ENCODE peak calls at places on chromosomes 3 and 15, in eight cellular contexts. U is transverse colon, H is HepG2, E is tibial nerve, X is A549, J is GM12878, C is suprapubic skin, I is upper lobe of left lung. G is an unnamed sample.

GRCh38 chr3:19202303-19202702 is 54.0 kb downstream of the KCNH8 start:
- DNase-seq in U (no peak), H (no peak), E (no peak), X (no peak), J (no peak), C (no peak), I (no peak), G (no peak)

GRCh38 chr15:101689901-101690300 is 34.4 kb downstream of the TARS3 start:
- DNase-seq in U (no peak), H (no peak), E (no peak), X (no peak), J (no peak), C (no peak), I (no peak), G (no peak)

GRCh38 chr3:117035785-117036184 is 326.2 kb downstream of the TUSC7 start:
- DNase-seq in U (peak), H (no peak), E (no peak), X (no peak), J (no peak), C (no peak), I (peak), G (peak)

GRCh38 chr3:49664300-49664699 is 9.9 kb upstream of the APEH start:
- DNase-seq in U (no peak), H (no peak), E (no peak), X (no peak), J (no peak), C (no peak), I (no peak), G (no peak)

GRCh38 chr3:185330644-185331043 is 32.3 kb upstream of the MAP3K13 start:
- DNase-seq in U (no peak), H (no peak), E (no peak), X (no peak), J (no peak), C (no peak), I (no peak), G (no peak)

GRCh38 chr3:53158700-53159414 is 2.2 kb upstream of the PRKCD start:
- DNase-seq in U (no peak), H (no peak), E (no peak), X (no peak), J (no peak), C (no peak), I (no peak), G (no peak)

GRCh38 chr3:66502981-66503380 is 2.2 kb upstream of the LRIG1 start:
- DNase-seq in U (no peak), H (no peak), E (no peak), X (no peak), J (no peak), C (no peak), I (no peak), G (no peak)

GRCh38 chr3:179265875-179266274 is 15.0 kb upstream of the KCNMB3 start:
- DNase-seq in U (no peak), H (no peak), E (no peak), X (no peak), J (no peak), C (no peak), I (no peak), G (no peak)

GRCh38 chr3:105700575-105700974 is 168.2 kb downstream of the CBLB start:
- DNase-seq in U (no peak), H (no peak), E (no peak), X (no peak), J (no peak), C (no peak), I (no peak), G (no peak)

GRCh38 chr3:30393079-30393478 is 213.3 kb upstream of the TGFBR2 start:
- DNase-seq in U (no peak), H (no peak), E (no peak), X (no peak), J (no peak), C (no peak), I (peak), G (no peak)

GRCh38 chr3:112647122-112647521 is 6.2 kb upstream of the CCDC80 start:
- DNase-seq in U (no peak), H (peak), E (no peak), X (peak), J (no peak), C (no peak), I (no peak), G (no peak)

GRCh38 chr3:59364471-59364870 is 314.6 kb upstream of the CFAP20DC start:
- DNase-seq in U (no peak), H (no peak), E (no peak), X (no peak), J (no peak), C (no peak), I (no peak), G (no peak)

GRCh38 chr15:96351801-96352593 is 21.5 kb downstream of the NR2F2 start:
- DNase-seq in U (no peak), H (no peak), E (no peak), X (no peak), J (no peak), C (no peak), I (no peak), G (no peak)

GRCh38 chr15:89441295-89441762 is 55.1 kb downstream of the RHCG start:
- DNase-seq in U (peak), H (no peak), E (no peak), X (no peak), J (peak), C (no peak), I (no peak), G (peak)

GRCh38 chr15:78878356-78878755 is 5.7 kb downstream of the MORF4L1 start:
- DNase-seq in U (no peak), H (no peak), E (no peak), X (no peak), J (no peak), C (no peak), I (no peak), G (no peak)

GRCh38 chr3:184591789-184592188 is 30.2 kb downstream of the EPHB3 start:
- DNase-seq in U (no peak), H (no peak), E (no peak), X (no peak), J (no peak), C (no peak), I (no peak), G (no peak)

GRCh38 chr15:66879511-66879910 is 177.5 kb downstream of the SMAD6 start:
- DNase-seq in U (no peak), H (no peak), E (no peak), X (no peak), J (no peak), C (no peak), I (no peak), G (no peak)

GRCh38 chr3:112814256-112814655 is 32.4 kb downstream of the CD200R1L start:
- DNase-seq in U (no peak), H (peak), E (no peak), X (peak), J (no peak), C (no peak), I (no peak), G (no peak)

GRCh38 chr3:135987647-135988046 is 22.1 kb downstream of the PPP2R3A start:
- DNase-seq in U (no peak), H (no peak), E (no peak), X (no peak), J (no peak), C (no peak), I (no peak), G (no peak)

GRCh38 chr3:176513604-176514003 is 683.7 kb downstream of the TBL1XR1 start:
- DNase-seq in U (no peak), H (no peak), E (no peak), X (no peak), J (no peak), C (no peak), I (no peak), G (no peak)

GRCh38 chr3:106534206-106534605 is 665.4 kb upstream of the CBLB start:
- DNase-seq in U (peak), H (no peak), E (no peak), X (no peak), J (no peak), C (no peak), I (peak), G (no peak)

GRCh38 chr15:73368301-73369072 is at the start of gene HCN4:
- DNase-seq in U (no peak), H (no peak), E (no peak), X (no peak), J (no peak), C (no peak), I (no peak), G (peak)

GRCh38 chr3:135982922-135983581 is 17.5 kb downstream of the PPP2R3A start:
- DNase-seq in U (no peak), H (no peak), E (no peak), X (no peak), J (no peak), C (no peak), I (no peak), G (no peak)

GRCh38 chr3:56928379-56929068 is 126.8 kb upstream of the ARHGEF3 start:
- DNase-seq in U (no peak), H (peak), E (no peak), X (no peak), J (no peak), C (no peak), I (no peak), G (no peak)

GRCh38 chr15:71103102-71103676 is 12.1 kb upstream of the THSD4 start:
- DNase-seq in U (peak), H (peak), E (no peak), X (peak), J (peak), C (no peak), I (no peak), G (no peak)

GRCh38 chr3:71447803-71448202 is 135.7 kb downstream of the FOXP1 start:
- DNase-seq in U (no peak), H (no peak), E (no peak), X (no peak), J (no peak), C (no peak), I (no peak), G (no peak)

GRCh38 chr15:100728371-100729201 is 126.2 kb downstream of the ASB7 start:
- DNase-seq in U (no peak), H (no peak), E (no peak), X (no peak), J (no peak), C (no peak), I (no peak), G (peak)

GRCh38 chr3:71317140-71317539 is 266.4 kb downstream of the FOXP1 start:
- DNase-seq in U (no peak), H (no peak), E (no peak), X (no peak), J (no peak), C (no peak), I (peak), G (no peak)

GRCh38 chr15:71278989-71279756 is 163.9 kb downstream of the THSD4 start:
- DNase-seq in U (peak), H (peak), E (peak), X (peak), J (no peak), C (peak), I (peak), G (no peak)

GRCh38 chr3:42518800-42519567 is 16.5 kb downstream of the VIPR1 start:
- DNase-seq in U (no peak), H (no peak), E (no peak), X (no peak), J (no peak), C (no peak), I (no peak), G (no peak)

GRCh38 chr3:58646503-58646902 is 20.1 kb downstream of the FAM3D start:
- DNase-seq in U (no peak), H (no peak), E (no peak), X (no peak), J (no peak), C (no peak), I (no peak), G (no peak)

GRCh38 chr3:187900961-187901755 is 155.9 kb upstream of the BCL6 start:
- DNase-seq in U (no peak), H (no peak), E (no peak), X (no peak), J (no peak), C (no peak), I (no peak), G (no peak)

GRCh38 chr3:172373912-172374311 is 74.3 kb downstream of the GHSR start:
- DNase-seq in U (no peak), H (no peak), E (no peak), X (no peak), J (no peak), C (no peak), I (no peak), G (no peak)

GRCh38 chr3:48222616-48223513 is at the start of gene CAMP:
- DNase-seq in U (peak), H (peak), E (peak), X (peak), J (peak), C (no peak), I (peak), G (peak)

GRCh38 chr3:99625643-99626414 is 12.6 kb upstream of the COL8A1 start:
- DNase-seq in U (no peak), H (no peak), E (no peak), X (no peak), J (no peak), C (no peak), I (no peak), G (no peak)

GRCh38 chr3:170749185-170749584 is 120.8 kb downstream of the RPL22L1 start:
- DNase-seq in U (no peak), H (no peak), E (no peak), X (no peak), J (no peak), C (no peak), I (no peak), G (no peak)

GRCh38 chr15:63191895-63192603 is 2.6 kb downstream of the RAB8B start:
- DNase-seq in U (peak), H (no peak), E (no peak), X (no peak), J (peak), C (no peak), I (no peak), G (no peak)
- TF ChIP-seq EP300 in U (no peak), H (no peak), E (no peak), X (no peak), J (peak), C (no peak), I (no peak), G (no peak)

GRCh38 chr15:64779024-64779423 is 3.6 kb upstream of the RBPMS2 start:
- DNase-seq in U (no peak), H (no peak), E (no peak), X (no peak), J (no peak), C (no peak), I (no peak), G (no peak)
- TF ChIP-seq EP300 in U (no peak), H (no peak), E (no peak), X (no peak), J (no peak), C (no peak), I (no peak), G (no peak)

GRCh38 chr3:158160958-158161357 is 51.1 kb downstream of the RSRC1 start:
- DNase-seq in U (no peak), H (no peak), E (no peak), X (peak), J (no peak), C (no peak), I (no peak), G (no peak)
- TF ChIP-seq EP300 in U (no peak), H (no peak), E (no peak), X (no peak), J (no peak), C (no peak), I (no peak), G (no peak)

GRCh38 chr3:191302451-191302850 is 26.7 kb upstream of the CCDC50 start:
- DNase-seq in U (no peak), H (no peak), E (no peak), X (no peak), J (no peak), C (no peak), I (no peak), G (no peak)
- TF ChIP-seq EP300 in U (no peak), H (no peak), E (no peak), X (no peak), J (no peak), C (no peak), I (no peak), G (no peak)

DNA sequence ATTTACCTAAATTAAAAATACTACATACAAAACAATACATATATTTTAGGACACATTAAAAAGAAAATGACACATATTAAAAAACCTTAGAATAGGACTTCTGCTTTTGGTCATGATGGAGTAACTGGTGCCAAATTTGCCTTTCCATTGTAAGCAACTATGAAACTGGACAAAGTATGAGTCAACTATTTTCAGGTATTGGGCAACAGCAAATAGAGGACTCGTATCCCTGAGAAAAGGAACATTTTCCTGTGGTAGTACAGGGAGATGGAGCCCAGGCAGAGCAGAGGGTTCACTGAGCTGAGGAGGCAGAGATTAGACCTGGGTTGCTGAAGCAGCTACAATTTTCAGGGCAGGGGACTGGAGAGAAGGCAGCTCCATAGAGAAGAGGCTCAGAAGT is 14.7 kb downstream of the CCR1 start:
- DNase-seq in U (no peak), H (no peak), E (no peak), X (no peak), J (no peak), C (no peak), I (no peak), G (no peak)
- TF ChIP-seq EP300 in U (no peak), H (no peak), E (no peak), X (no peak), J (no peak), C (no peak), I (no peak), G (no peak)

DNA sequence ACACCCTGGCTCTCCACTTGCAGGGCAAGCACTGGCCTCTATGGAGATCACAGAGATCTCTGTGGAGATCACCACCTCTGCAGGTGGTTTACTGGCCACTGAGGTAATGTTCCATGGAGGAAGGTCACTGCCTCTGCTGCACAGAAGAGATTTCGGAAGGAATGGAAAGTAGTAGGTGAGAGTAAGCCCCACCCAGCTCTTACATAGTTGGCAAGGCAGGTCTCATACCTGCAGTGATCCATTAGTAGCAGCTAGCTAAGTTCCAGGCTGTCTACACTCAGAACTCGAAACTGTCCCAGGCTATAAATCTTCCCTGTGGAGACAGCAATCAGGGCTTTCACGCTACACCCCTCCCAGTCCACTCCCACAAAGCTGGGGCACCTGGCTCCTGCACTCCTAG is 194.3 kb upstream of the MANF start:
- DNase-seq in U (no peak), H (no peak), E (no peak), X (no peak), J (no peak), C (no peak), I (no peak), G (no peak)
- TF ChIP-seq EP300 in U (no peak), H (no peak), E (no peak), X (no peak), J (no peak), C (no peak), I (no peak), G (no peak)

GRCh38 chr15:39645138-39645975 is 64.5 kb downstream of the THBS1 start:
- DNase-seq in U (no peak), H (no peak), E (no peak), X (no peak), J (no peak), C (no peak), I (no peak), G (no peak)
- TF ChIP-seq EP300 in U (no peak), H (no peak), E (no peak), X (no peak), J (no peak), C (no peak), I (no peak), G (no peak)

DNA sequence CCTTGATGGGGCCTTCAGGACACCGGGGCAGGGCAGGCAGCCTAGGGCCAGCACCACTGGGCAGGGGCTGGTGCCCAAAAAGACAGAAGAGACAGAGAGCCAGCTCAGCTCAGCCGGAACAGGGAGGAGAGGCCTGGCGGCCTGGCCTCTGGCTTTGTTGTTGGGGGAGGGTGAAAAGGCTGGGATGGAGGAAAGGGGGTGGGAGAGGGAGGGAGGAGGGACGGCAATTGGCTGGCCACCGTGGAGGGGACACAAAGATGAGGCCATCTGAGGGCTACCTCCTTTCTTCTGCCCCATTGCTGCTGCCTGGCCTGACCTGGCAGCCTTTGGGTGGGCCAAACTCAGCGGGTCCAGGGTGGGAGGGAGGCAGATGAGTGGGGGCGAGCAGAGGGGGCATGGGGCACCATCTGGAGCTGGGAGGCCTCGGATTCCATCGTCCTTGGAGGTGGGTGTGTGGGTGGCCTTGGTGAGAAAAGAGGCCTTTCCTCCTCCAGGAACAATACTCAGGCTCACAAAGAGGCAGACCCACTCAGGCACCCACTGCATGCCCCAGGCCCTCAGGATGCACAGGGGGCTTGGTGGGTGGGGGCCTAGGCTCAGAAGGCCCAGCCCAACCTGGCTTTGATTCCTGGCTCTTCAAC is 9.3 kb downstream of the EFCC1 start:
- DNase-seq in U (no peak), H (no peak), E (no peak), X (no peak), J (no peak), C (no peak), I (no peak), G (no peak)
- TF ChIP-seq EP300 in U (no peak), H (no peak), E (no peak), X (no peak), J (no peak), C (no peak), I (no peak), G (no peak)

GRCh38 chr3:168087539-168087938 is 8.2 kb downstream of the GOLIM4 start:
- DNase-seq in U (no peak), H (no peak), E (no peak), X (no peak), J (no peak), C (no peak), I (no peak), G (no peak)

GRCh38 chr3:168090306-168091085 is 5.2 kb downstream of the GOLIM4 start:
- DNase-seq in U (no peak), H (no peak), E (no peak), X (no peak), J (no peak), C (no peak), I (no peak), G (no peak)

GRCh38 chr3:168089179-168089771 is 6.4 kb downstream of the GOLIM4 start:
- DNase-seq in U (no peak), H (no peak), E (no peak), X (no peak), J (no peak), C (no peak), I (no peak), G (no peak)

GRCh38 chr3:168086541-168087260 is 9.0 kb downstream of the GOLIM4 start:
- DNase-seq in U (no peak), H (no peak), E (no peak), X (no peak), J (no peak), C (no peak), I (no peak), G (no peak)

DNA sequence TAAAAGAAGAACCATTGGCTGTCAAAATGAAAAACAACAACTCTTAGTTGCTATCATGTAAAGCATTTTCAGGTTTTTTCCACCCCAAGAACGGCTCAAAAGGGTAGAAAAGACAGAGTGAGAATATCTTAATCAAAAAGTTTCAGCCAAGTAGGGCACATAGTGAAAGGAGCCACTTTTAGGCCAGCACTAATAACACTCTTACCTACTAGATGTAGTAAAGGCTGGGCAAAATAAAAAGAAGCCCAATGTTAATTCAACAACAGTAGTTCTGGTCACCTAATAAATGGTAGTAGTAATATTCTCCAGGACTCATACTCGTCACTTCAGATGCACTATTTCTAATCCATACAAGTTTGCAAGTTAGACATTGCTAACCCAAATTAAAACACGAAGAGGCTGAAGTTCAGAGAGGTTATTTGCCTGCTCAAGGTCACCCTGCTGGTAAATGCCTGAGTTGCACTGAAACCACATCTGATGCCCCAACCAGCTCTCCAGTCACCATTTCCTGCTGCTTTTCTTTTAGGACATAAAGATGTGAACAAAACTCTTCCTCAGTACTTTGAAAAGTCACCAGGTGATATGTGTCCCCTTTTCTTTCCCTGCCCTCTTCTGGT is 7.5 kb downstream of the GOLIM4 start:
- DNase-seq in U (peak), H (peak), E (no peak), X (peak), J (peak), C (no peak), I (no peak), G (no peak)
- TF ChIP-seq EP300 in U (no peak), H (no peak), E (no peak), X (no peak), J (no peak), C (no peak), I (no peak), G (no peak)